ENCODE peak calls at places on chromosomes 5 and 9, in seven cellular contexts. Y, V, D, W, S, N and A are unnamed samples.

GRCh38 chr9:91681461-91682305 is 258.1 kb upstream of the NFIL3 start:
- DNase-seq in N (peak; percentile 78), W (peak; percentile 68), D (peak; percentile 71), S (peak; percentile 92), Y (peak; percentile 24), V (peak; percentile 76), A (peak; percentile 77)

GRCh38 chr9:78109075-78109474 is 77.5 kb upstream of the GNAQ start:
- DNase-seq in D (no peak), W (no peak), V (no peak), N (no peak), Y (no peak), S (no peak), A (no peak)

GRCh38 chr5:100901851-100902341 is 1.2 kb downstream of the ST8SIA4 start:
- DNase-seq in W (peak; percentile 66), V (no peak), S (no peak), Y (no peak), N (peak; percentile 67), D (peak; percentile 29), A (no peak)

GRCh38 chr9:13942695-13943094 is 371.2 kb downstream of the NFIB start:
- DNase-seq in W (no peak), S (no peak), N (peak; percentile 70), Y (no peak), V (peak; percentile 15), D (peak; percentile 89), A (peak; percentile 29)

GRCh38 chr9:20358201-20358600 is 264.1 kb downstream of the MLLT3 start:
- DNase-seq in W (no peak), S (no peak), V (no peak), N (no peak), Y (no peak), D (peak; percentile 30), A (no peak)

GRCh38 chr5:131252824-131253171 is 11.1 kb upstream of the CDC42SE2 start:
- DNase-seq in V (peak; percentile 21), W (peak; percentile 34), Y (peak; percentile 80), D (no peak), N (peak; percentile 75), S (no peak), A (no peak)

GRCh38 chr5:7869474-7870136 is 657 bp downstream of the MTRR start:
- DNase-seq in N (no peak), W (peak; percentile 7), S (no peak), V (no peak), Y (no peak), D (no peak), A (no peak)

GRCh38 chr5:72107874-72108199 is 562 bp downstream of the MAP1B start:
- DNase-seq in Y (no peak), V (no peak), D (no peak), W (peak; percentile 14), N (no peak), S (no peak), A (peak; percentile 20)

GRCh38 chr5:74938250-74938649 is 72.1 kb upstream of the FAM169A start:
- DNase-seq in S (no peak), W (no peak), Y (no peak), N (no peak), V (no peak), D (peak; percentile 33), A (no peak)

GRCh38 chr9:4855861-4856260 is 63.1 kb downstream of the RCL1 start:
- DNase-seq in V (peak; percentile 21), S (no peak), Y (no peak), N (peak; percentile 76), W (no peak), D (peak; percentile 80), A (no peak)

GRCh38 chr9:38018230-38018963 is 50.6 kb downstream of the SHB start:
- DNase-seq in W (no peak), N (no peak), V (no peak), S (no peak), Y (no peak), D (no peak), A (no peak)

GRCh38 chr5:116438979-116439554 is 135.6 kb downstream of the SEMA6A start:
- DNase-seq in N (no peak), S (no peak), Y (no peak), D (no peak), W (no peak), V (no peak), A (no peak)

GRCh38 chr5:11905209-11905608 is 963 bp upstream of the CTNND2 start:
- DNase-seq in V (no peak), D (no peak), S (no peak), Y (no peak), W (no peak), N (no peak), A (no peak)

GRCh38 chr9:133929599-133929998 is 62.5 kb downstream of the VAV2 start:
- DNase-seq in S (no peak), V (no peak), W (no peak), N (no peak), Y (no peak), D (no peak), A (no peak)

GRCh38 chr5:149320791-149321330 is 24.4 kb upstream of the GRPEL2 start:
- DNase-seq in W (peak; percentile 91), D (peak; percentile 92), Y (no peak), S (no peak), V (peak; percentile 67), N (peak; percentile 76), A (peak; percentile 90)

GRCh38 chr9:114096041-114096511 is 3.0 kb downstream of the KIF12 start:
- DNase-seq in D (no peak), Y (no peak), N (no peak), W (no peak), V (no peak), S (no peak), A (peak; percentile 14)
- TF ChIP-seq CTCF in D (no peak), Y (no peak), N (no peak), W (no peak), V (no peak), S (no peak), A (no peak)

DNA sequence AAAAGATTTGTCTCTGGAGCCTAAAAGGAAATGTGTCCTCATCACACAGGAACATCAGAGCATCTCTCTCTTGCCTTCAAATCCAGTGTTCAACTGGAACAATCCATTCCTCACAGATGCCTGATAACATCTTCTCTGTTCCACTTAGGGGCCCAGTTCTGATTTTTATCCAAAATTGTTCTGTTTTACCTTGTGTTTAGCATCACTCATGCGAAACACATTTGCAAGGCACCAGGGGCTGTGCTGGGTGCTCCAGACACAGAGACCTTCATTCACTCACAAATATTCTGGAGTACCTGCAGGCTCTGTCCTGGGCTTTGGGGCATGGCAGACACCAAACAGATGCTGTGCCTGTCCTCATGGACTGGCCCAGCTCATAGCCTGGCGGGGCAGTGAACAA is 13.8 kb downstream of the GABBR2 start:
- DNase-seq in Y (no peak), N (no peak), D (no peak), V (no peak), W (no peak), S (no peak), A (no peak)
- H3K27ac ChIP-seq in Y (no peak overlapping the region), N (no peak overlapping the region), D (no peak overlapping the region), V (no peak overlapping the region), W (no peak overlapping the region), S (no peak overlapping the region), A (no peak overlapping the region)

DNA sequence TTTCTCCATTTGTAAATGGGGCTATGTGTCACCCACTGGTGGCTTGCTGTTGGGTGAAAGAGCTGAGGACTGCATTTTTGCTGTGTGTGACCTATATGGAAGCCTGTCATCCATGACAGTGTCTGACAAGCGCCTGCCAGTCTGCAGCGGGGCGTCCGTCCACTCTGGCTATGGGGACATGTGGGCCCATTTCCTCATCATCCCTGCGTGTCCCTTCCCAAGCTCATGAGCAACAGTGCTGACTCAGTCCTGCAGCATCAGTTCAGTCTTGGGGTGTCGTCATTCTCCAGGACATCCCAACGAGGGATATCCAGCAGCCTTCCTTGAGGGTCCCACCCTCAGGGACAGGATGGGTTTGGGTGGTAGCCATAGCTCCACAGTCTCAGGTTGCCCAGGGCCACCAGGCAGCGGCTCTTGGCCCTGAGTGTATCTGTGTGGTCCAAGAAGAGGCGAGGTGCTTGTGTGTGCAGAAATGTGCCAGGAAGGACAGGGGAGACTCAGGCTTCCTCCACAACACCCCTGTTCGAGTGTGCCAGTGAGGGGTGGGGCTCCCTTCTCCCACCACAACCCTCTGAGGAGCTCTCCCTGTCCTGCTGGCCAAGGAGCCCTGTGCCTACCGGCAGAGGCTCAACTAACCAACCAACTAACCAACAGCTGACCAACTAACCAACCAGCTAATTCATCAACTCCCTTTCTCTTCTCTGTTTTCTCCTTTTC is 2.1 kb downstream of the FGD3 start:
- DNase-seq in D (no peak), S (no peak), W (no peak), Y (no peak), V (no peak), N (peak; percentile 31), A (no peak)
- H3K4me3 ChIP-seq in D (no peak overlapping the region), S (no peak overlapping the region), W (no peak overlapping the region), Y (no peak overlapping the region), V (no peak overlapping the region), N (no peak overlapping the region), A (no peak overlapping the region)

DNA sequence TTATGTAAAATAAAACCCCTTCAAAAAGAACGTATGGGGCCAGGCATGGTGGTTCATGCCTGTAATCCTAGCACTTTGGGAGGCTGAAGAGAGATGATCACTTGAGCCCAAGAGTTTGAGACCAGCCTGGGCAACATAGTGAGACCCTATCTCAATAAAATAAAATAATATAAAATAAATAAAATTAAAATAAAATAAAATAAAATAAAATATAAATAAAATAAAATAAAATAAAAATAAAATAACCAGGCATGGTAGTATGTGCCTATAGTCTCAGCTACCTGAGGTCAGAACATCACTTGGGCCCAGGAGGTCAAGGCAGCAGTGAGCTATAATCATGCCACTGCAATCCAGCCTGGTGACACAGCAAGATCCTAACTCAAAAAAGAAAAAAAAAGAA is 185.1 kb downstream of the EPB41L4A start:
- DNase-seq in W (no peak), D (no peak), Y (no peak), N (no peak), S (no peak), V (no peak), A (no peak)
- TF ChIP-seq CTCF in W (no peak), D (no peak), Y (no peak), N (no peak), S (no peak), V (no peak), A (no peak)